ENCODE peak calls at places on chromosome 14, in eight cellular contexts. S, A, P, H, K, L, Y and U are unnamed samples.

GRCh38 chr14:74508292-74508731 is 14.7 kb downstream of the ISCA2 start:
- DNase-seq in H (peak), Y (no peak), S (no peak), A (no peak), P (peak), L (no peak), K (no peak), U (no peak)

GRCh38 chr14:35821546-35822411 is 4.4 kb upstream of the BRMS1L start:
- DNase-seq in K (peak), L (no peak), A (peak), S (no peak), P (peak), Y (peak), H (no peak), U (peak)

GRCh38 chr14:37593496-37594237 is 1.4 kb downstream of the FOXA1 start:
- DNase-seq in H (no peak), K (no peak), Y (no peak), P (no peak), L (no peak), S (no peak), A (peak), U (no peak)

GRCh38 chr14:102776761-102777710 is at the start of gene TRAF3:
- DNase-seq in H (peak), S (peak), P (peak), L (peak), K (peak), A (peak), Y (peak), U (peak)

GRCh38 chr14:68255697-68256178 is 436.2 kb downstream of the RAD51B start:
- DNase-seq in H (no peak), Y (no peak), P (no peak), S (no peak), K (peak), L (peak), A (peak), U (no peak)

GRCh38 chr14:36981832-36982528 is 190.4 kb downstream of the SLC25A21 start:
- DNase-seq in K (peak), P (peak), H (no peak), Y (no peak), L (peak), A (peak), S (no peak), U (no peak)

GRCh38 chr14:50947446-50947845 is 3.2 kb upstream of the PYGL start:
- DNase-seq in H (no peak), K (peak), L (no peak), P (no peak), Y (no peak), A (peak), S (no peak), U (no peak)

GRCh38 chr14:47917344-47917954 is 242.0 kb upstream of the MDGA2 start:
- DNase-seq in S (no peak), H (no peak), Y (no peak), L (peak), K (peak), P (peak), A (peak), U (peak)

GRCh38 chr14:50775357-50775756 is 55.6 kb downstream of the NIN start:
- DNase-seq in H (no peak), A (peak), K (peak), L (peak), Y (no peak), P (no peak), S (no peak), U (no peak)

GRCh38 chr14:80678436-80678835 is 263.1 kb downstream of the CEP128 start:
- DNase-seq in S (no peak), Y (no peak), A (peak), L (no peak), P (no peak), K (no peak), H (no peak), U (no peak)

GRCh38 chr14:30569216-30569902 is 10.4 kb downstream of the G2E3 start:
- DNase-seq in K (no peak), A (no peak), S (no peak), H (no peak), P (no peak), Y (no peak), L (no peak), U (no peak)

GRCh38 chr14:37590810-37591139 is 4.3 kb downstream of the FOXA1 start:
- DNase-seq in L (no peak), K (no peak), A (peak), H (no peak), S (no peak), P (no peak), Y (no peak), U (no peak)

GRCh38 chr14:22541721-22542120 is 47.3 kb downstream of the DAD1 start:
- DNase-seq in L (no peak), P (no peak), H (no peak), A (peak), Y (no peak), K (no peak), S (no peak), U (no peak)

GRCh38 chr14:22538671-22539228 is 50.3 kb downstream of the DAD1 start:
- DNase-seq in L (no peak), K (no peak), P (no peak), H (no peak), S (no peak), A (no peak), Y (no peak), U (no peak)

GRCh38 chr14:22540811-22541360 is 48.1 kb downstream of the DAD1 start:
- DNase-seq in K (no peak), P (no peak), A (no peak), S (no peak), L (no peak), Y (no peak), H (no peak), U (no peak)

GRCh38 chr14:22540286-22540685 is 48.7 kb downstream of the DAD1 start:
- DNase-seq in S (no peak), L (no peak), A (no peak), Y (no peak), P (no peak), K (no peak), H (no peak), U (no peak)

GRCh38 chr14:22539831-22540230 is 49.2 kb downstream of the DAD1 start:
- DNase-seq in K (no peak), L (no peak), S (no peak), P (no peak), H (no peak), Y (no peak), A (no peak), U (no peak)
- H3K4me3 ChIP-seq in K (no peak), L (no peak), S (no peak), P (no peak), H (no peak), Y (peak), A (no peak), U (no peak)

DNA sequence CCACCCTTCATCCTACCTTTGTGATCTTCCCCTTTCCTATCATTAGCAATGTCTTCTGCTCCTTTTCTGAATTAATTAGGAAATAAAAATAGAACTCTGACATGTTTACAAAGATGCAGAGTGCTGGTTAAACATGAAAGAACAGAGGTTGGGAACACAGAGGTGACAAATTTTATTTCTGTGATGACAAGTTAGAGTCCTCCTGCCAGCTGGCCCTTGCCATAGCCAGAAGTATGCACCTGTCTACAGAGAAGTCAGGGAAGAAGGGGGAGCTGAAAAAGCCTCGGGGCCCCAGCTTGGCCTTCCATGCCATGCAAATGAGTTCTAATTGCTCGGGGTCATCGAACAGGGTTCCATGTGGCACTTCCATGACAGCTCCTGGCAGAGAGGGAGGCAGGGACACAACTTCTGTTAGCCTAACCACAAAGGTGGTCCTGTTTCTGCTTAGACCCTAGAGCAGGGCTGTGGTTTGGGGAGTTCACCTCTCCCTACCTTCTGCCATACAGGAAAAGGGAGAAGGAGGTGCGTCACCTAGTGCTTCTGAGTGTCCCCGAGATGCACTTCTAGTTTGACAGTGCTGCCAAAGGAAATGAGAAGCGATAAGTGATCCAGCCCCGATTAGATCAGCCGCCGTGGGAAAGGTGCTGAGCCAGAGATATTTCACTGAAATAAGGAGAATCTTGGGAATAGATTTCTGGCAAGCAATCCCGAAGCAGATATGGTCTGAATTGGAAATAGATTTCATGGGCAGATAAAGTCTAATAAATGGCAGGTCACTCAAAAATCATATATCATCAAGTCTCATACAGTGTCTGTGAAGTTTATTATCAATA is 155.7 kb upstream of the FOXN3 start:
- DNase-seq in H (no peak), P (no peak), L (no peak), Y (no peak), K (no peak), A (no peak), S (no peak), U (no peak)
- H3K4me3 ChIP-seq in H (no peak), P (no peak), L (no peak), Y (no peak), K (no peak), A (no peak), S (no peak), U (no peak)

GRCh38 chr14:104149278-104149595 is 10.8 kb downstream of the KIF26A start:
- DNase-seq in H (no peak), A (no peak), P (no peak), Y (no peak), K (no peak), L (no peak), S (no peak), U (no peak)

GRCh38 chr14:104151028-104151385 is 12.6 kb downstream of the KIF26A start:
- DNase-seq in A (no peak), K (no peak), H (no peak), L (no peak), S (no peak), P (no peak), Y (no peak), U (no peak)

GRCh38 chr14:104150201-104151027 is 12.0 kb downstream of the KIF26A start:
- DNase-seq in Y (no peak), L (peak), P (peak), K (peak), A (no peak), H (no peak), S (no peak), U (no peak)

GRCh38 chr14:104148433-104149277 is 10.3 kb downstream of the KIF26A start:
- DNase-seq in Y (no peak), H (no peak), L (no peak), K (no peak), P (no peak), A (no peak), S (peak), U (no peak)

DNA sequence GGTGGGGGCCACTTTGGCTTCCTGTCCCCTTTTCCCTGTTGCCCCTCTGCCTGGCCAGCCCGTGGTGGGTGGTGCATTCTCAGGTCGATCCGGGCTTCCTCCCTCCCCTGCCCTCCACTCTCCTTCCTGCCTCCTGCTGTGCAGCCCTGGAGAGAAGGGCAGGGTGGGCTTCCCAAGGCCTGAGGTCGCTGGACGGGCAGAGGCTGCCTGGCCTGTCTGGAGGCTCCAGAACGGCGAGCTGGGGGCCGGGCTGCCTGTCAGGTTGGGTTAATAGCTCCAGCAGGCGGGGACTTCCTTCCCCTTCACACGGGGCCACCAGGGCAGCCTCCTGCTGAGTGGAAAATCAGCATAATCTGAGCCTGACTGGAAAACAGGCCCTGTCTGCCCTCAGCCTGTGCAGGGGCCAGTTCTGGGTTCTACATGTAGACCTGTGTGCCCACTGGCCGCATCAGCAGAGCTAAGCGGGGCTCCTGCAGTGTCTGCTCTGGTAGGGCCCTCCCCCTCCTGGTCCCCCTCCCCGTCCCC is 11.3 kb downstream of the KIF26A start:
- DNase-seq in Y (no peak), H (no peak), A (no peak), P (peak), K (peak), S (no peak), L (peak), U (no peak)
- H3K4me3 ChIP-seq in Y (no peak), H (no peak), A (no peak), P (no peak), K (no peak), S (peak), L (no peak), U (no peak)

DNA sequence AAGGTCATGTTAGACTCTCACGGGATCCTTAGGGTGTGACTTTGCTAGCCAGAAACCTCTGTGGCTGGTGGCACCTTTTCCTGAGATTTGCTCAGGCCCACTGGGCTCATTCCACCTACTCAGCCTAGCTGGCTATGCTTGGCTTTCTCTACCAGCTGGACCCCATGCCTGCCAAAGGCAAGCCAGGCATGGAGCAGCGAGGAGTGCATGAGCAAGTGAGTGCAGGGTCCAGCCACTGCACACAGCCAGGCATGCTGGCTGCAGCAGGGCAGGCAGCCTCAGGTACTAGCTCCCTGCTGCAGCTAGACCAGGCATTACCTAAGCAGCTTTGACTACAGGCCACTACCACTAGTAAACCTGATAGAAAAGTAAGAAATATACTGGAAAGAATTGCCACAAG is 29.7 kb upstream of the PAPLN start:
- DNase-seq in Y (no peak), P (no peak), H (no peak), A (no peak), L (no peak), K (no peak), S (no peak), U (no peak)
- H3K4me3 ChIP-seq in Y (no peak), P (no peak), H (no peak), A (no peak), L (no peak), K (no peak), S (no peak), U (no peak)

GRCh38 chr14:99181804-99182520 is 90.0 kb downstream of the BCL11B start:
- DNase-seq in A (no peak), S (no peak), K (no peak), H (no peak), P (no peak), Y (no peak), L (no peak), U (no peak)
- H3K4me3 ChIP-seq in A (no peak), S (no peak), K (no peak), H (no peak), P (no peak), Y (no peak), L (no peak), U (no peak)

GRCh38 chr14:60514378-60515243 is 5.7 kb downstream of the SIX6 start:
- DNase-seq in L (no peak), S (no peak), P (peak), Y (no peak), A (no peak), K (peak), H (no peak), U (no peak)

GRCh38 chr14:60510976-60511599 is 2.1 kb downstream of the SIX6 start:
- DNase-seq in A (no peak), P (no peak), K (no peak), S (no peak), Y (no peak), H (no peak), L (no peak), U (no peak)

GRCh38 chr14:60515244-60515695 is 6.3 kb downstream of the SIX6 start:
- DNase-seq in S (no peak), H (no peak), L (no peak), P (no peak), A (no peak), Y (no peak), K (no peak), U (no peak)

GRCh38 chr14:60512952-60513554 is 4.1 kb downstream of the SIX6 start:
- DNase-seq in S (no peak), A (no peak), Y (no peak), K (no peak), L (no peak), P (no peak), H (no peak), U (no peak)

GRCh38 chr14:60515696-60516284 is 6.8 kb downstream of the SIX6 start:
- DNase-seq in Y (no peak), P (no peak), A (no peak), L (no peak), S (no peak), H (no peak), K (no peak), U (no peak)
- H3K4me3 ChIP-seq in Y (no peak), P (no peak), A (no peak), L (no peak), S (peak), H (no peak), K (no peak), U (no peak)